ENCODE peak calls at places on chromosomes 11 and 22, in four cellular contexts. One of them, this sample, is unnamed.

GRCh38 chr22:33018232-33018864 is 39.8 kb downstream of the SYN3 start:
- DNase-seq in MM.1S: peak
- DNase-seq in fibroblast of lung: peak
- DNase-seq in mammary epithelial cell: no peak
- DNase-seq in this sample: peak

GRCh38 chr11:13166036-13166435 is 111.6 kb upstream of the BMAL1 start:
- DNase-seq in MM.1S: no peak
- DNase-seq in fibroblast of lung: peak
- DNase-seq in mammary epithelial cell: no peak
- DNase-seq in this sample: no peak

GRCh38 chr22:41263704-41264103 is 22.3 kb downstream of the RANGAP1 start:
- DNase-seq in MM.1S: no peak
- DNase-seq in fibroblast of lung: no peak
- DNase-seq in mammary epithelial cell: no peak
- DNase-seq in this sample: no peak

GRCh38 chr11:129853508-129854228 is 38.0 kb downstream of the TMEM45B start:
- DNase-seq in MM.1S: no peak
- DNase-seq in fibroblast of lung: peak
- DNase-seq in mammary epithelial cell: peak
- DNase-seq in this sample: no peak

GRCh38 chr11:3135491-3136440 is 29.3 kb downstream of the OSBPL5 start:
- DNase-seq in MM.1S: no peak
- DNase-seq in fibroblast of lung: no peak
- DNase-seq in mammary epithelial cell: no peak
- DNase-seq in this sample: peak

GRCh38 chr11:67468056-67468455 is 995 bp downstream of the TMEM134 start:
- DNase-seq in MM.1S: no peak
- DNase-seq in fibroblast of lung: no peak
- DNase-seq in mammary epithelial cell: peak
- DNase-seq in this sample: no peak

GRCh38 chr22:23240639-23241389 is 60.5 kb downstream of the BCR start:
- DNase-seq in MM.1S: no peak
- DNase-seq in fibroblast of lung: no peak
- DNase-seq in mammary epithelial cell: peak
- DNase-seq in this sample: no peak

GRCh38 chr22:31282748-31283468 is 9.4 kb downstream of the PIK3IP1 start:
- DNase-seq in MM.1S: no peak
- DNase-seq in fibroblast of lung: no peak
- DNase-seq in mammary epithelial cell: no peak
- DNase-seq in this sample: no peak

GRCh38 chr22:25174156-25174887 is 25.3 kb upstream of the CRYBB3 start:
- DNase-seq in MM.1S: no peak
- DNase-seq in fibroblast of lung: no peak
- DNase-seq in mammary epithelial cell: no peak
- DNase-seq in this sample: no peak

GRCh38 chr11:23155503-23155902 is 295.2 kb upstream of the CCDC179 start:
- DNase-seq in MM.1S: no peak
- DNase-seq in fibroblast of lung: no peak
- DNase-seq in mammary epithelial cell: no peak
- DNase-seq in this sample: no peak

GRCh38 chr11:15159085-15159484 is 44.4 kb downstream of the INSC start:
- DNase-seq in MM.1S: peak
- DNase-seq in fibroblast of lung: peak
- DNase-seq in mammary epithelial cell: peak
- DNase-seq in this sample: peak

GRCh38 chr22:29207231-29207550 is 1.5 kb downstream of the EMID1 start:
- DNase-seq in MM.1S: no peak
- DNase-seq in fibroblast of lung: no peak
- DNase-seq in mammary epithelial cell: no peak
- DNase-seq in this sample: no peak

GRCh38 chr22:17707526-17707925 is 66.7 kb downstream of the BID start:
- DNase-seq in MM.1S: no peak
- DNase-seq in fibroblast of lung: peak
- DNase-seq in mammary epithelial cell: no peak
- DNase-seq in this sample: no peak

GRCh38 chr22:17706947-17707346 is 67.3 kb downstream of the BID start:
- DNase-seq in MM.1S: no peak
- DNase-seq in fibroblast of lung: no peak
- DNase-seq in mammary epithelial cell: no peak
- DNase-seq in this sample: no peak

GRCh38 chr22:17703811-17704210 is 65.3 kb downstream of the BCL2L13 start:
- DNase-seq in MM.1S: no peak
- DNase-seq in fibroblast of lung: peak
- DNase-seq in mammary epithelial cell: no peak
- DNase-seq in this sample: no peak

GRCh38 chr22:17705565-17706450 is 67.3 kb downstream of the BCL2L13 start:
- DNase-seq in MM.1S: no peak
- DNase-seq in fibroblast of lung: no peak
- DNase-seq in mammary epithelial cell: peak
- DNase-seq in this sample: no peak

DNA sequence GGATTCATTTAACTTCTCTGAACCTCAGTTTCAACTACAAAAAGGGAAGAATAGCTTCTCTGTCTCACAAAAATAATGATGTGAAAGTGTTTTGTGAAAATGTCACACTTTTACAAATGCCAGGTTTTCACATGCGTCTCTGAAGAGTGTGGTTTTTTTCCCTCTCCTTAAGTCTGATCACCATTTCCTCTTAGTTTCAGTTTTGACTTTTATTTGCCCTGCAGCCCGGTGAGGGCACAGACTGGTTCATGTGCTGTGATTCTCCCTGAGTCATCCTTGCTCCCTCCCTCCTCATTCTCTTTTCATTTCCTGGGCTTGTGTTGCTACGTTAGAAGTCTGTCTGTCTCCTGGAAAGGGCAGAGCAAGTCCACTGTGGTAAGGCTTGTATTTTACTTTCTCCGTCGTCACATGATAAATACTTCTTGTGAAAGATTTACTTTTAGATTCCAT is 67.8 kb downstream of the BID start:
- DNase-seq in MM.1S: peak
- DNase-seq in fibroblast of lung: peak
- DNase-seq in mammary epithelial cell: peak
- DNase-seq in this sample: peak
- H3K9ac ChIP-seq in MM.1S: no peak
- H3K9ac ChIP-seq in fibroblast of lung: no peak
- H3K9ac ChIP-seq in mammary epithelial cell: peak
- H3K9ac ChIP-seq in this sample: peak

GRCh38 chr11:65498977-65499712 is at the start of gene MALAT1:
- DNase-seq in MM.1S: peak
- DNase-seq in fibroblast of lung: peak
- DNase-seq in mammary epithelial cell: peak
- DNase-seq in this sample: peak

GRCh38 chr11:65500262-65501004 is 1.6 kb downstream of the MALAT1 start:
- DNase-seq in MM.1S: peak
- DNase-seq in fibroblast of lung: peak
- DNase-seq in mammary epithelial cell: peak
- DNase-seq in this sample: no peak

GRCh38 chr11:65501005-65501529 is 2.2 kb downstream of the MALAT1 start:
- DNase-seq in MM.1S: peak
- DNase-seq in fibroblast of lung: no peak
- DNase-seq in mammary epithelial cell: no peak
- DNase-seq in this sample: no peak

GRCh38 chr11:65498727-65498976 is 193 bp upstream of the MALAT1 start:
- DNase-seq in MM.1S: no peak
- DNase-seq in fibroblast of lung: no peak
- DNase-seq in mammary epithelial cell: no peak
- DNase-seq in this sample: no peak

DNA sequence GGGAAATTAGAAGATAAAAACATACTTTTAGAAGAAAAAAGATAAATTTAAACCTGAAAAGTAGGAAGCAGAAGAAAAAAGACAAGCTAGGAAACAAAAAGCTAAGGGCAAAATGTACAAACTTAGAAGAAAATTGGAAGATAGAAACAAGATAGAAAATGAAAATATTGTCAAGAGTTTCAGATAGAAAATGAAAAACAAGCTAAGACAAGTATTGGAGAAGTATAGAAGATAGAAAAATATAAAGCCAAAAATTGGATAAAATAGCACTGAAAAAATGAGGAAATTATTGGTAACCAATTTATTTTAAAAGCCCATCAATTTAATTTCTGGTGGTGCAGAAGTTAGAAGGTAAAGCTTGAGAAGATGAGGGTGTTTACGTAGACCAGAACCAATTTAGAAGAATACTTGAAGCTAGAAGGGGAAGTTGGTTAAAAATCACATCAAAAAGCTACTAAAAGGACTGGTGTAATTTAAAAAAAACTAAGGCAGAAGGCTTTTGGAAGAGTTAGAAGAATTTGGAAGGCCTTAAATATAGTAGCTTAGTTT is 942 bp downstream of the MALAT1 start:
- DNase-seq in MM.1S: peak
- DNase-seq in fibroblast of lung: no peak
- DNase-seq in mammary epithelial cell: no peak
- DNase-seq in this sample: no peak
- H3K4me3 ChIP-seq in MM.1S: peak
- H3K4me3 ChIP-seq in fibroblast of lung: peak
- H3K4me3 ChIP-seq in mammary epithelial cell: peak
- H3K4me3 ChIP-seq in this sample: peak

GRCh38 chr11:11396290-11397042 is 43.4 kb upstream of the CSNK2A3 start:
- DNase-seq in MM.1S: no peak
- DNase-seq in fibroblast of lung: peak
- DNase-seq in mammary epithelial cell: peak
- DNase-seq in this sample: no peak
- H3K9ac ChIP-seq in MM.1S: no peak
- H3K9ac ChIP-seq in fibroblast of lung: no peak
- H3K9ac ChIP-seq in mammary epithelial cell: peak
- H3K9ac ChIP-seq in this sample: no peak

DNA sequence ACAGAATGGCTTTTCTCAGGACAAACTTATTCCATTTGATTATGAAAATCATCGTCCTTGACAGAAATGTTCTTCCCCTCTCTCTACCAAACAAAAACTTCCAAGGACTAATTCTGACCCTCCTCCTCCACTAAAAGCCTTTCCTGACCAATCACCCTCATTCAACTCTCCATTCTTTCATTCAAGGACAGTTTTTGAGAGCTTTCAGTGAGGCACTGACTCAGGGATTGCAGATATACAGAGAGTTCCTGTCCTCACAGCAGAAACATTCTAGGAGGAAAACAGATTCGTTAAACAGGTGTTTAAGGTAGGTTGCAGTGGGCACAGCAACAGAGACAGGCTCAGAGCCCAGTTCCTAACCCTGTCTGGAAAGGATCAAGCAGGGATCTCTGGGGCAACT is 41.5 kb downstream of the OR4D9 start:
- DNase-seq in MM.1S: no peak
- DNase-seq in fibroblast of lung: no peak
- DNase-seq in mammary epithelial cell: no peak
- DNase-seq in this sample: no peak
- H3K4me3 ChIP-seq in MM.1S: no peak
- H3K4me3 ChIP-seq in fibroblast of lung: peak
- H3K4me3 ChIP-seq in mammary epithelial cell: no peak
- H3K4me3 ChIP-seq in this sample: no peak

This sample was measured in NT2/D1.